ENCODE peak calls at places on chromosomes 5 and 9, in four cellular contexts. One of them, this sample, is unnamed.

GRCh38 chr5:45695011-45695667 is 1.0 kb downstream of the HCN1 start:
- DNase-seq in GM12878: no peak
- DNase-seq in K562: no peak
- DNase-seq in HepG2: no peak
- DNase-seq in this sample: no peak

GRCh38 chr5:53943938-53944337 is 366.4 kb downstream of the ARL15 start:
- DNase-seq in GM12878: no peak
- DNase-seq in K562: no peak
- DNase-seq in HepG2: no peak
- DNase-seq in this sample: no peak

GRCh38 chr5:157761690-157762611 is 18.4 kb downstream of the LSM11 start:
- DNase-seq in GM12878: no peak
- DNase-seq in K562: peak; percentile 62
- DNase-seq in HepG2: peak; percentile 60
- DNase-seq in this sample: peak; percentile 66

GRCh38 chr5:146662229-146662628 is 146.2 kb upstream of the GPR151 start:
- DNase-seq in HepG2: peak; percentile 19
- DNase-seq in K562: peak; percentile 9
- DNase-seq in GM12878: no peak
- DNase-seq in this sample: no peak

GRCh38 chr5:15585826-15586591 is 86.0 kb downstream of the FBXL7 start:
- DNase-seq in GM12878: no peak
- DNase-seq in K562: no peak
- DNase-seq in HepG2: no peak
- DNase-seq in this sample: no peak

GRCh38 chr5:64347308-64347707 is 158.5 kb upstream of the RGS7BP start:
- DNase-seq in GM12878: no peak
- DNase-seq in K562: no peak
- DNase-seq in HepG2: no peak
- DNase-seq in this sample: no peak

GRCh38 chr9:20618361-20618799 is 3.9 kb downstream of the MLLT3 start:
- DNase-seq in GM12878: no peak
- DNase-seq in HepG2: peak; percentile 14
- DNase-seq in K562: no peak
- DNase-seq in this sample: no peak

GRCh38 chr5:106154280-106154716 is 1516.4 kb downstream of the EFNA5 start:
- DNase-seq in HepG2: no peak
- DNase-seq in GM12878: no peak
- DNase-seq in K562: no peak
- DNase-seq in this sample: no peak

GRCh38 chr9:127057970-127058644 is 64.3 kb downstream of the ANGPTL2 start:
- DNase-seq in GM12878: no peak
- DNase-seq in K562: no peak
- DNase-seq in HepG2: no peak
- DNase-seq in this sample: no peak

GRCh38 chr5:31648326-31648725 is 9.4 kb downstream of the PDZD2 start:
- DNase-seq in HepG2: no peak
- DNase-seq in K562: no peak
- DNase-seq in GM12878: no peak
- DNase-seq in this sample: no peak

GRCh38 chr9:134432471-134432870 is 106.2 kb downstream of the RXRA start:
- DNase-seq in K562: no peak
- DNase-seq in GM12878: no peak
- DNase-seq in HepG2: no peak
- DNase-seq in this sample: no peak

GRCh38 chr5:158570502-158570901 is 529.2 kb downstream of the EBF1 start:
- DNase-seq in HepG2: no peak
- DNase-seq in GM12878: no peak
- DNase-seq in K562: no peak
- DNase-seq in this sample: no peak

GRCh38 chr9:86948153-86948929 is 1.0 kb upstream of the GAS1 start:
- DNase-seq in HepG2: peak; percentile 13
- DNase-seq in K562: peak; percentile 53
- DNase-seq in GM12878: no peak
- DNase-seq in this sample: peak; percentile 76

GRCh38 chr5:36662291-36662851 is 56.0 kb downstream of the SLC1A3 start:
- DNase-seq in HepG2: no peak
- DNase-seq in K562: no peak
- DNase-seq in GM12878: no peak
- DNase-seq in this sample: no peak

GRCh38 chr9:136433849-136434579 is 5.6 kb downstream of the INPP5E start:
- DNase-seq in K562: no peak
- DNase-seq in GM12878: no peak
- DNase-seq in HepG2: no peak
- DNase-seq in this sample: no peak

GRCh38 chr5:5979362-5979760 is 399.0 kb downstream of the MED10 start:
- DNase-seq in HepG2: no peak
- DNase-seq in GM12878: no peak
- DNase-seq in K562: no peak
- DNase-seq in this sample: no peak

GRCh38 chr5:135332519-135333150 is 66.4 kb downstream of the MACROH2A1 start:
- DNase-seq in HepG2: peak; percentile 59
- DNase-seq in GM12878: no peak
- DNase-seq in K562: peak; percentile 75
- DNase-seq in this sample: peak; percentile 70

DNA sequence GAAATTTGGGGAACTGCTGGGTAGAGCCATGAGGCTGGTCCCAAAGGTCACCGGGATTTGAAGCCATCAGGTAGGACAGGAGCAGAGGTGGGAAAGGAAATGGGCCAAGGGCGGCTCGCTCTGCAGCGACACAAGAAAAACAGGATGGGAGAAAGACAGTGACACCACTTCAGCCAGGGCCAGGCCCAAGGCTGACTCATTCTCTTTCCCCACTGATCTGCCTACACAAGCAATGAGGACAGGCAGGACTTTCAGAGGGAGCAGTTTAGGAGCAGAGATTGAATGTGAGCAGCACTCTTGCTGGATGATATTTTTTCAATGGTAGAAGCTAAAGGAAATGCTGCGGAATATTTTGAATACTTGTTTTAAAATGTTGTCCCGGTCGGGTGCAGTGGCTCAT is 3.5 kb downstream of the RUFY1 start:
- DNase-seq in HepG2: peak; percentile 40
- DNase-seq in GM12878: no peak
- DNase-seq in K562: no peak
- DNase-seq in this sample: no peak
- TF ChIP-seq BHLHE40 in HepG2: no peak
- TF ChIP-seq BHLHE40 in GM12878: no peak
- TF ChIP-seq BHLHE40 in K562: no peak
- TF ChIP-seq BHLHE40 in this sample: no peak

GRCh38 chr5:181053760-181054122 is 13.7 kb downstream of the BTNL9 start:
- DNase-seq in K562: no peak
- DNase-seq in GM12878: no peak
- DNase-seq in HepG2: no peak
- DNase-seq in this sample: no peak
- TF ChIP-seq SP1 in K562: no peak
- TF ChIP-seq SP1 in GM12878: no peak
- TF ChIP-seq SP1 in HepG2: no peak
- TF ChIP-seq SP1 in this sample: no peak

GRCh38 chr9:123812984-123813383 is 116.9 kb downstream of the DENND1A start:
- DNase-seq in GM12878: no peak
- DNase-seq in K562: no peak
- DNase-seq in HepG2: no peak
- DNase-seq in this sample: no peak

GRCh38 chr9:123806829-123807228 is 123.1 kb downstream of the DENND1A start:
- DNase-seq in K562: no peak
- DNase-seq in GM12878: no peak
- DNase-seq in HepG2: no peak
- DNase-seq in this sample: no peak

DNA sequence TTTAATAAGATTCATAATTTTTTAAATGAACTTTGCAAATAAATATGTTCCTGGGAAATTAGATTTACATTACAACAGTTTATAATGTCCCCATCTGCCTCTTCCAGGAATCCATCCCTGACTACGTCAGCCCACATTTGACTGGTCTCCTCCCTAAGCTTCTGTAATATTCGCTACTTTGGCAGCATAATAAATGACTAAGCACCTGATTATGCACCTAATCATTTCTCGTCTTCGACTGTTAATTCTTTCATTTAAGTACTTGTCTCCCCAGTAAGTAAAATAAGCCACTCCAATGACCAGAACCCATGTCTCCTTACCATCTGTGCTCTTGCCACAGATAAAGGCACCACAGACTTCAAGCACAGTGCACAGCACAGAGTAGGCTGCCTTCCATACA is 122.7 kb downstream of the DENND1A start:
- DNase-seq in HepG2: no peak
- DNase-seq in K562: no peak
- DNase-seq in GM12878: no peak
- DNase-seq in this sample: no peak
- TF ChIP-seq BHLHE40 in HepG2: no peak
- TF ChIP-seq BHLHE40 in K562: no peak
- TF ChIP-seq BHLHE40 in GM12878: no peak
- TF ChIP-seq BHLHE40 in this sample: no peak

DNA sequence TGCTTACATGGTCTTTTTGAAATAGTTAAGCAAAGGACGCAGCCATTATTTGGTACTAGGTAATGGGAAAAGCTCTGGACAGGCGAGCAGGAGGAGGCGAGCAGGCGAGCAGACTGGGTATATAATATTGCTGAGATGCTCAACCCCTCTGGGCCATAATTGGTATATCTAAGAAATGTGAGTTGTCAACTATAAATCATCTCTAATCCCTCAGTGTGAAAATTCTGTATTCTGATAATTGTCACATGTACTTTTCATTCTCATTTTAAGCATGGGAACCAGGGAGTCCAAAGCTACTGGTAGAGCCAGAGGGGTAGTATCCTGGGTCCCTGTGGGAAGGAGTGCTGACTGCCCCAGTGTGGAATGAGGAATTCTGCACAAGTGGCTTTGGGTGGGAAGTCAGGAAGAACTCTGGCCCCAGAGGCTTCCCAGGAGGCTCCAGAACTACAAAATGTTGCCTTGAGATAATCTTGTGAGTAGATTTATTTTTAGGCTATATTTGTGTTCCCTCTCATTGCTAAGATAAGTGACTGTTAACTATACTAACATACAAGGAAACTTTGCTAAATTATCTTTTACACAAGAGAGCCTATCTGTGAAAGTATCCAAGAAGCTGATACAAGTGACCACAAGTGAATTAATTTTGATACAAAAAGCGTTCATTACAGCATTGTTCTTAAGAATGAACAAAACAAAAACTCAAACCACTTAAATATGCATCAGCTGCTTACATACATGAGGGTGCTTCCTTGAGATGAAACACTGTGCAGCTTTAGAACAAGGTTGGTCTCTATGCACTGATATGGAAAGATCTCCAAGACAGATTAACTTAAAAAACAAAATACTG is 70.5 kb upstream of the TNFAIP8 start:
- DNase-seq in HepG2: no peak
- DNase-seq in K562: no peak
- DNase-seq in GM12878: no peak
- DNase-seq in this sample: no peak
- TF ChIP-seq SP1 in HepG2: no peak
- TF ChIP-seq SP1 in K562: no peak
- TF ChIP-seq SP1 in GM12878: no peak
- TF ChIP-seq SP1 in this sample: no peak